ENCODE peak calls at places on chromosomes 7 and 10, in nine cellular contexts. R, G, W, H, P, I, U, L and C are unnamed samples.
A peak's percentile ranks its signal among the peaks of the same experiment; 100 is the strongest.

GRCh38 chr10:12847361-12847975 is 154.0 kb downstream of the CCDC3 start:
- DNase-seq in R (peak; percentile 39), P (no peak), I (no peak), G (no peak), W (no peak), U (no peak), H (no peak), L (no peak), C (no peak)

GRCh38 chr7:66150471-66150870 is 35.8 kb downstream of the CRCP start:
- DNase-seq in L (peak; percentile 45), U (no peak), G (peak; percentile 93), P (peak; percentile 91), W (peak; percentile 20), I (no peak), H (no peak), R (no peak), C (peak; percentile 71)

GRCh38 chr10:125037145-125037544 is 95.2 kb downstream of the ZRANB1 start:
- DNase-seq in L (peak; percentile 58), H (peak; percentile 48), U (no peak), W (peak; percentile 46), R (no peak), P (peak; percentile 84), I (no peak), G (peak; percentile 92), C (no peak)

GRCh38 chr7:66188645-66189044 is 16.5 kb upstream of the TPST1 start:
- DNase-seq in P (no peak), U (no peak), L (no peak), R (no peak), G (no peak), W (no peak), I (no peak), H (no peak), C (no peak)

GRCh38 chr7:142637240-142637639 is 112.0 kb upstream of the PRSS1 start:
- DNase-seq in G (no peak), I (no peak), R (no peak), H (no peak), L (no peak), W (no peak), U (no peak), P (no peak), C (no peak)

GRCh38 chr7:71687831-71688599 is 556.1 kb downstream of the GALNT17 start:
- DNase-seq in L (no peak), R (no peak), I (no peak), P (no peak), W (no peak), U (no peak), G (no peak), H (no peak), C (no peak)

GRCh38 chr7:69598081-69598486 is at the start of gene AUTS2:
- DNase-seq in U (peak; percentile 57), L (peak; percentile 97), I (peak; percentile 78), R (peak; percentile 83), H (peak; percentile 4), P (peak; percentile 96), W (peak; percentile 68), G (peak; percentile 90), C (peak; percentile 96)

GRCh38 chr7:156994417-156994816 is 16.0 kb downstream of the MNX1 start:
- DNase-seq in U (no peak), I (peak; percentile 25), L (no peak), G (no peak), P (no peak), R (no peak), H (no peak), W (no peak), C (no peak)

GRCh38 chr7:107181172-107181571 is 12.4 kb downstream of the HBP1 start:
- DNase-seq in U (no peak), L (no peak), H (no peak), W (no peak), G (no peak), P (no peak), R (no peak), I (no peak), C (no peak)

GRCh38 chr10:126049741-126050140 is 153.4 kb downstream of the FANK1 start:
- DNase-seq in U (no peak), H (peak; percentile 32), R (no peak), P (peak; percentile 87), G (peak; percentile 49), I (no peak), L (peak; percentile 71), W (no peak), C (no peak)

GRCh38 chr10:93313798-93314197 is 168.3 kb downstream of the MYOF start:
- DNase-seq in I (no peak), L (peak; percentile 12), U (no peak), H (no peak), P (no peak), W (no peak), R (peak; percentile 80), G (no peak), C (no peak)

GRCh38 chr10:126309193-126309592 is 79.1 kb downstream of the ADAM12 start:
- DNase-seq in R (no peak), H (peak; percentile 16), W (no peak), U (no peak), G (no peak), L (peak; percentile 28), P (no peak), I (no peak), C (no peak)

GRCh38 chr7:12716722-12717121 is 29.3 kb downstream of the ARL4A start:
- DNase-seq in H (no peak), W (no peak), P (no peak), L (no peak), I (no peak), U (no peak), R (no peak), G (no peak), C (no peak)

GRCh38 chr10:552679-553078 is 136.8 kb downstream of the DIP2C start:
- DNase-seq in U (no peak), W (no peak), G (peak; percentile 10), P (no peak), I (no peak), R (no peak), L (no peak), H (no peak), C (no peak)

GRCh38 chr10:121572857-121573540 is 25.2 kb downstream of the FGFR2 start:
- DNase-seq in H (no peak), W (peak; percentile 25), R (no peak), P (no peak), I (no peak), U (no peak), L (no peak), G (no peak), C (no peak)

GRCh38 chr7:137636376-137636775 is 210.4 kb downstream of the DGKI start:
- DNase-seq in G (no peak), P (no peak), I (no peak), U (no peak), R (no peak), H (no peak), L (no peak), W (no peak), C (no peak)

GRCh38 chr7:25726180-25726579 is 425.8 kb upstream of the NFE2L3 start:
- DNase-seq in I (no peak), U (no peak), G (no peak), H (no peak), L (no peak), W (no peak), P (no peak), R (no peak), C (no peak)

GRCh38 chr10:73920084-73920483 is 9.2 kb downstream of the PLAU start:
- DNase-seq in U (no peak), L (peak; percentile 39), I (no peak), R (peak; percentile 47), W (peak; percentile 17), P (peak; percentile 31), G (peak; percentile 40), H (peak; percentile 67), C (peak; percentile 93)

GRCh38 chr10:89029785-89030437 is 39.3 kb downstream of the FAS start:
- DNase-seq in H (peak; percentile 73), W (peak; percentile 73), L (peak; percentile 92), P (peak; percentile 92), I (peak; percentile 72), R (peak; percentile 76), U (peak; percentile 21), G (peak; percentile 80), C (peak; percentile 78)

GRCh38 chr7:151844080-151844827 is 32.7 kb downstream of the PRKAG2 start:
- DNase-seq in H (peak; percentile 88), W (no peak), U (no peak), I (no peak), G (no peak), P (peak; percentile 60), L (peak; percentile 14), R (no peak), C (peak; percentile 73)

DNA sequence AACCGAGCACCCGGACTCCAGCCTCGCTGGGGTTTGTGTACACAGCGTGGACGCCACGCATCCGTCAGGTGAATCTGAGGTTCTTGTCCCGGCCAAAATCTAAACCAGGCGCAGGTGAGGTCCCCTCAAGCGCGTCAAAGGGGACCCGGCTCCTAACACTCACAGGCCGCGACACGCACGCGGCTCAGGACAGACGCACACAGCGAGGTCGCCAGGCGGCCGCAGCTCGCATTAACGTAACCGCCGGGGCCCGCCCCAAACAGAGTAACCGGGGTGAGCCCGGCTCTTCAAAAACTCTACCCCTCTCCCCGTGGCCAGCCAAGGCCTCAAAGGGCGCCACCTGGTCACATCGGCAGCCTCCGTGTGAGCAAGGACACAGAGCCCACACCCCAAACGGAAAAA is 10.7 kb upstream of the NKX2-3 start:
- DNase-seq in W (peak; percentile 13), R (no peak), G (no peak), I (no peak), L (no peak), H (no peak), U (no peak), P (no peak), C (no peak)
- H3K4me3 ChIP-seq in W (no peak overlapping the region), R (no peak overlapping the region), G (no peak overlapping the region), I (no peak overlapping the region), L (no peak overlapping the region), H (no peak overlapping the region), U (no peak overlapping the region), P (no peak overlapping the region), C (no peak overlapping the region)

DNA sequence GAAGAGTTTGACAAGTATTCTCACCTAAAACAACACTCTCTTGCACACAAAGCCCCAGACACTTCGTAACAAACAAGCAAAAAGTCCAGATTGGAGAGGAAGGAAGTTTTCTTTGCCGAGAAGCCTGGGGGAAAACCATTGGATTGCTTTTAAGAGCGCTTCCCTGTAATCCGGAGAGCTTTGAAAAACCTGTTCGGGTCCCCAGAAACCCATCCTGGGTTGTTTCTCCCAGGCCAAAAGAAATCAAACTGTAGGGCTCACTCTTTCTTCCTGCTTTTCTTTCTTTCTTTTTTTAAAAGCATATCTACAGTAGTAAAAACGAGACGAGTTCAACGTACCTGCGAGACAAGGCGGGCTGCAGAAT is 655 bp downstream of the SP8 start:
- DNase-seq in I (no peak), P (no peak), R (no peak), G (no peak), L (no peak), H (no peak), W (no peak), U (no peak), C (no peak)
- H3K4me3 ChIP-seq in I (no peak overlapping the region), P (peak overlapping the region; percentile 53), R (no peak overlapping the region), G (no peak overlapping the region), L (peak overlapping the region; percentile 49), H (peak overlapping the region; percentile 48), W (peak overlapping the region; percentile 4), U (peak overlapping the region; percentile 63), C (peak overlapping the region; percentile 13)

GRCh38 chr7:101740981-101741725 is 76.3 kb upstream of the CUX1 start:
- DNase-seq in L (no peak), H (peak; percentile 6), W (no peak), U (no peak), I (no peak), R (peak; percentile 88), P (peak; percentile 53), G (no peak), C (no peak)
- H3K4me3 ChIP-seq in L (no peak overlapping the region), H (no peak overlapping the region), W (no peak overlapping the region), U (no peak overlapping the region), I (no peak overlapping the region), R (no peak overlapping the region), P (no peak overlapping the region), G (no peak overlapping the region), C (no peak overlapping the region)

GRCh38 chr7:51569581-51569980 is 253.0 kb upstream of the COBL start:
- DNase-seq in U (no peak), I (no peak), L (no peak), G (no peak), H (no peak), R (no peak), P (no peak), W (no peak), C (no peak)
- H3K4me3 ChIP-seq in U (no peak overlapping the region), I (no peak overlapping the region), L (no peak overlapping the region), G (no peak overlapping the region), H (no peak overlapping the region), R (no peak overlapping the region), P (no peak overlapping the region), W (no peak overlapping the region), C (no peak overlapping the region)